ENCODE peak calls at places on chromosome 10, in five cellular contexts. One of them, this sample, is unnamed.

GRCh38 chr10:77763453-77764430 is 126.1 kb upstream of the KCNMA1 start:
- DNase-seq in neural progenitor cell: peak; percentile 22
- DNase-seq in PC-3: peak; percentile 52
- DNase-seq in fibroblast of lung: no peak
- DNase-seq in A549: no peak
- DNase-seq in this sample: no peak

GRCh38 chr10:1292611-1293021 is 236.4 kb downstream of the WDR37 start:
- DNase-seq in fibroblast of lung: no peak
- DNase-seq in A549: no peak
- DNase-seq in neural progenitor cell: peak; percentile 36
- DNase-seq in PC-3: no peak
- DNase-seq in this sample: no peak

GRCh38 chr10:15200626-15201025 is 32.1 kb upstream of the NMT2 start:
- DNase-seq in fibroblast of lung: peak; percentile 62
- DNase-seq in A549: peak; percentile 81
- DNase-seq in PC-3: peak; percentile 89
- DNase-seq in neural progenitor cell: no peak
- DNase-seq in this sample: no peak

GRCh38 chr10:74852406-74852805 is 26.0 kb downstream of the KAT6B start:
- DNase-seq in A549: no peak
- DNase-seq in fibroblast of lung: no peak
- DNase-seq in neural progenitor cell: no peak
- DNase-seq in PC-3: no peak
- DNase-seq in this sample: no peak

GRCh38 chr10:122249991-122250750 is 20.9 kb upstream of the BTBD16 start:
- DNase-seq in neural progenitor cell: no peak
- DNase-seq in fibroblast of lung: no peak
- DNase-seq in A549: no peak
- DNase-seq in PC-3: no peak
- DNase-seq in this sample: no peak

GRCh38 chr10:77989081-77989724 is 40.1 kb downstream of the POLR3A start:
- DNase-seq in fibroblast of lung: no peak
- DNase-seq in neural progenitor cell: no peak
- DNase-seq in PC-3: peak; percentile 86
- DNase-seq in A549: no peak
- DNase-seq in this sample: no peak

GRCh38 chr10:1230138-1230537 is 174.0 kb downstream of the WDR37 start:
- DNase-seq in PC-3: no peak
- DNase-seq in A549: no peak
- DNase-seq in fibroblast of lung: no peak
- DNase-seq in neural progenitor cell: peak; percentile 36
- DNase-seq in this sample: no peak

GRCh38 chr10:121497513-121497912 is 100.7 kb downstream of the FGFR2 start:
- DNase-seq in neural progenitor cell: no peak
- DNase-seq in PC-3: no peak
- DNase-seq in A549: no peak
- DNase-seq in fibroblast of lung: no peak
- DNase-seq in this sample: no peak

GRCh38 chr10:128536259-128536658 is 410.0 kb upstream of the MKI67 start:
- DNase-seq in A549: no peak
- DNase-seq in neural progenitor cell: no peak
- DNase-seq in fibroblast of lung: no peak
- DNase-seq in PC-3: no peak
- DNase-seq in this sample: no peak

GRCh38 chr10:91598211-91598981 is 34.5 kb downstream of the PPP1R3C start:
- DNase-seq in PC-3: peak; percentile 77
- DNase-seq in neural progenitor cell: no peak
- DNase-seq in fibroblast of lung: peak; percentile 92
- DNase-seq in A549: peak; percentile 91
- DNase-seq in this sample: no peak

GRCh38 chr10:89100680-89101079 is 106.4 kb downstream of the CH25H start:
- DNase-seq in PC-3: no peak
- DNase-seq in fibroblast of lung: peak; percentile 92
- DNase-seq in neural progenitor cell: no peak
- DNase-seq in A549: no peak
- DNase-seq in this sample: no peak
- H3K4me3 ChIP-seq in PC-3: no peak overlapping the region
- H3K4me3 ChIP-seq in fibroblast of lung: no peak overlapping the region
- H3K4me3 ChIP-seq in neural progenitor cell: no peak overlapping the region
- H3K4me3 ChIP-seq in A549: no peak overlapping the region
- H3K4me3 ChIP-seq in this sample: no peak overlapping the region

GRCh38 chr10:44192435-44192834 is 192.5 kb downstream of the CXCL12 start:
- DNase-seq in PC-3: no peak
- DNase-seq in neural progenitor cell: no peak
- DNase-seq in A549: no peak
- DNase-seq in fibroblast of lung: no peak
- DNase-seq in this sample: no peak
- H3K4me2 ChIP-seq in PC-3: no peak overlapping the region
- H3K4me2 ChIP-seq in neural progenitor cell: no peak overlapping the region
- H3K4me2 ChIP-seq in A549: no peak overlapping the region
- H3K4me2 ChIP-seq in fibroblast of lung: no peak overlapping the region
- H3K4me2 ChIP-seq in this sample: no peak overlapping the region

GRCh38 chr10:89664206-89664605 is 19.2 kb upstream of the PANK1 start:
- DNase-seq in fibroblast of lung: no peak
- DNase-seq in PC-3: no peak
- DNase-seq in A549: no peak
- DNase-seq in neural progenitor cell: no peak
- DNase-seq in this sample: no peak

GRCh38 chr10:89662596-89662995 is 17.6 kb upstream of the PANK1 start:
- DNase-seq in A549: no peak
- DNase-seq in fibroblast of lung: no peak
- DNase-seq in neural progenitor cell: no peak
- DNase-seq in PC-3: no peak
- DNase-seq in this sample: no peak

GRCh38 chr10:89666138-89666537 is 21.1 kb upstream of the PANK1 start:
- DNase-seq in PC-3: no peak
- DNase-seq in fibroblast of lung: no peak
- DNase-seq in neural progenitor cell: no peak
- DNase-seq in A549: no peak
- DNase-seq in this sample: no peak

GRCh38 chr10:89665302-89665701 is 20.3 kb upstream of the PANK1 start:
- DNase-seq in A549: no peak
- DNase-seq in fibroblast of lung: no peak
- DNase-seq in neural progenitor cell: no peak
- DNase-seq in PC-3: no peak
- DNase-seq in this sample: no peak

DNA sequence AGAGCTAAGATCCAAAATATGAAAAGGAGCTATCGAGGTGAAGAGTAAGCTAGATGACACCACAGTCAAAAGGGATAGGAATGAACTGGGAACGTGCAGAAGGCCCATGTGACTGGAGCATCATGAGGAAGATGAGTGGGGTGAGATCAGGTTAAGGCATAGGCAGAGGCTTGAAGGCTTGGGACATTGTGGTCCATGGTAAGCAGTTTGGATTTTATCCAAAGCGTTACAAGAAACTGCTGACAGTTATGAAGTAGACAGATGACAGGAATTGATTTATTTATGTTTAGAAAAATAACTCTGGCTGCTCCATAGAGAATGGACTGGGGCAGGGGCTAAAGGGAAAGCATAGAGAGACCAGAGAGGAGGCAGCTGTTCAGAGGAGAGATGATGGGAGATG is 18.1 kb upstream of the PANK1 start:
- DNase-seq in fibroblast of lung: peak; percentile 11
- DNase-seq in PC-3: no peak
- DNase-seq in A549: no peak
- DNase-seq in neural progenitor cell: no peak
- DNase-seq in this sample: no peak
- H3K27ac ChIP-seq in fibroblast of lung: no peak overlapping the region
- H3K27ac ChIP-seq in PC-3: no peak overlapping the region
- H3K27ac ChIP-seq in A549: no peak overlapping the region
- H3K27ac ChIP-seq in neural progenitor cell: no peak overlapping the region
- H3K27ac ChIP-seq in this sample: no peak overlapping the region

DNA sequence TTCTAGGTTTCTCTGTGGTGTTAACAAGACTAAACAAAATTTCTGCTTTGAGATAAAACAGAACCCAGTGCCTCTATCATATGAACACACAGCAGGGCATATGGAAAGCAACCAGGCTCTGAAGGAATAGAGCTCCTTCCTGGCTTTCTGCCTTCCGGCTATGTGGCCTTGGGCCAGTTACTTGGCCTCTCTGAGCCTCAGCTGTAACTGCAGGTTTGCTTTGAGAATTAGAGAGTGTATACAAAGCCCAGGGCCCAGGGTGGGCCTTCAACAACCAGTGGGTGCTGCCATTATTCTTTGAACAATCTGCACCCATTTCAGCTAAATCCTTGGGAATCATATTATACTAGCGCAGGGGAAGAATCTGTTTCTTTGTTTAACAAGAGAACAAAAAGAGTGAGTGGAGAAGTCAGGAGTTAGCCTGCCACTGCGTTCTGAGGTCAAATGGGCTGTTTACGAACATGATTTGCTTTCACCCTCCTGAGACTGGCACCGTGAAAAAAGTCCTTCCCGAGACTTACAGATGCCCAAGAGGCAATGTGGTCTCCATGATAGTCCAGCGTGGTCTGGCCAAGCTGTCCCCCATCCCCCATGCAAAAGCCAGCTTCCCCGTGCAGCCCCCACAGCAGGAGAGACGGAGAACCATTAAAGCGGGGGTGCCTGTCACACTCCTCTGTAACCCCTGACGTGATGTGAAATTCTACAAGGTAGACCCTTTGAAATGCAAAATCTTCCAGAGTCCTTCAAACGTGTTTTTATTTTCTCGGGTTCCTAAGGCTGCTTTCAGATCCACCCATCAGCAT is 4.9 kb downstream of the FAM53B start:
- DNase-seq in PC-3: no peak
- DNase-seq in A549: no peak
- DNase-seq in neural progenitor cell: peak; percentile 27
- DNase-seq in fibroblast of lung: no peak
- DNase-seq in this sample: no peak
- H3K4me3 ChIP-seq in PC-3: no peak overlapping the region
- H3K4me3 ChIP-seq in A549: no peak overlapping the region
- H3K4me3 ChIP-seq in neural progenitor cell: peak overlapping the region; percentile 24
- H3K4me3 ChIP-seq in fibroblast of lung: no peak overlapping the region
- H3K4me3 ChIP-seq in this sample: peak overlapping the region; percentile 95

GRCh38 chr10:33238643-33239042 is 95.8 kb downstream of the NRP1 start:
- DNase-seq in neural progenitor cell: no peak
- DNase-seq in A549: peak; percentile 82
- DNase-seq in PC-3: peak; percentile 100
- DNase-seq in fibroblast of lung: peak; percentile 66
- DNase-seq in this sample: no peak

GRCh38 chr10:33240265-33240664 is 94.2 kb downstream of the NRP1 start:
- DNase-seq in A549: no peak
- DNase-seq in neural progenitor cell: no peak
- DNase-seq in PC-3: no peak
- DNase-seq in fibroblast of lung: no peak
- DNase-seq in this sample: no peak

GRCh38 chr10:33239257-33239656 is 95.2 kb downstream of the NRP1 start:
- DNase-seq in neural progenitor cell: no peak
- DNase-seq in fibroblast of lung: no peak
- DNase-seq in A549: no peak
- DNase-seq in PC-3: peak; percentile 59
- DNase-seq in this sample: no peak

GRCh38 chr10:33240931-33241330 is 93.5 kb downstream of the NRP1 start:
- DNase-seq in PC-3: no peak
- DNase-seq in neural progenitor cell: no peak
- DNase-seq in fibroblast of lung: peak; percentile 54
- DNase-seq in A549: no peak
- DNase-seq in this sample: no peak

DNA sequence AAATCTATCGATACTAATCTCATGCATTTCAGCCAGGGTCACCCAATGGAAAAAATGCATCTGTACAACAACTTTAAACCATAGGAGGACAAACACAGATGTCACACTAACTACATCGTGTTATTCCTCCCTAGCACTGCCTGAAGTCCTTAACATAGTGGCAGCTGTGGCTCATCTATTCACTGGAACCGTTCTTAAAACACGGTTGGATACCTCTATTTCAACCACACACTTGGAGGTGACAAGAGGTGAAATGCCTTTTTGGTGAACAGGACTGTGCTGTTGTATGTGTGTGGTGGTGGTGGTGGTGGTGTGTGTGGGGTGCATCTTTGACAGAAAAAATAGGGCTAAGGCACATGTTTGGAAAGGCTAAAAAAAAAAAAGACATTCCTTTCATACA is 93.1 kb downstream of the NRP1 start:
- DNase-seq in fibroblast of lung: no peak
- DNase-seq in neural progenitor cell: no peak
- DNase-seq in PC-3: no peak
- DNase-seq in A549: no peak
- DNase-seq in this sample: no peak
- H3K4me2 ChIP-seq in fibroblast of lung: peak overlapping the region; percentile 19
- H3K4me2 ChIP-seq in neural progenitor cell: peak overlapping the region; percentile 9
- H3K4me2 ChIP-seq in PC-3: no peak overlapping the region
- H3K4me2 ChIP-seq in A549: peak overlapping the region; percentile 74
- H3K4me2 ChIP-seq in this sample: no peak overlapping the region

DNA sequence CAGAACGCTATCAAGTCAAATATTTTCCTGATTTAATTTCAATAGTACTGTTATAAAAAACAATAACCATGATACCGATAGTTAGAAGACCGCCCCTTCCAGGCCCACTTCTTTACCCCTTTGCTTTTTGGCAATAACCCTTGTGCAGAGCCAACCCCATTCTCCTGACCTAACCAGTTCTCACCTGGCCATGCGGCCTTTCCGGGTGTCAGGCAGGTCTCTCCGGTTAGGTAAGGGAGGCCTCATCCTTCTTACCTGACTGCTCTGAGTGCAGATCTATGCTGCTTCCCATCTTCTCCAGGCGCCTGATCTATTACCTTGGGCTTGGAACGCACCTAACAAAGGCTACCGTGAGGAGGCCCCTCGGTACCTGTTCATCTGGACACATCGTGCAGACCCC is 26.6 kb downstream of the ZMIZ1 start:
- DNase-seq in A549: no peak
- DNase-seq in PC-3: no peak
- DNase-seq in fibroblast of lung: no peak
- DNase-seq in neural progenitor cell: no peak
- DNase-seq in this sample: no peak
- H3K27ac ChIP-seq in A549: peak overlapping the region; percentile 82
- H3K27ac ChIP-seq in PC-3: no peak overlapping the region
- H3K27ac ChIP-seq in fibroblast of lung: no peak overlapping the region
- H3K27ac ChIP-seq in neural progenitor cell: no peak overlapping the region
- H3K27ac ChIP-seq in this sample: no peak overlapping the region

DNA sequence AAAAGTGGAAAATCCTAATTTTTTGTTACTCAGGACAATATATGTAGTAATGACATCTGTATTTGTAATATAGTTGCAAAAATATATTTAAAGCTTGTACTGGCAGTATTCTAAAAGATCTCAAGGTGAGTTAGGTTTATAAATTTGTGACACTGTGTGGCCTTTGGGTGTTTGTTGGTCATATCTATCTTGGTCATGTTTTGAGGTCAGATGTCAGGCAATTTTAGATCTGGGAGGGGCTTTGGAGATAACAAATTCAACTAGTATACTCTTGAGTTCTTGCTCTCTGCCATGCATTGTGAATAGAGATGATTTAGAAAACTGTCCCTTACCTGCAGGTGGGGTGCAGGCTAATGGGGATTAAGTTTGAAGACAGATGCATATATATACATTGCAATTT is 3.1 kb downstream of the TBC1D12 start:
- DNase-seq in fibroblast of lung: no peak
- DNase-seq in neural progenitor cell: no peak
- DNase-seq in A549: no peak
- DNase-seq in PC-3: no peak
- DNase-seq in this sample: no peak
- H3K4me3 ChIP-seq in fibroblast of lung: no peak overlapping the region
- H3K4me3 ChIP-seq in neural progenitor cell: no peak overlapping the region
- H3K4me3 ChIP-seq in A549: no peak overlapping the region
- H3K4me3 ChIP-seq in PC-3: peak overlapping the region; percentile 85
- H3K4me3 ChIP-seq in this sample: no peak overlapping the region

GRCh38 chr10:66234872-66235271 is 691.0 kb upstream of the LRRTM3 start:
- DNase-seq in PC-3: no peak
- DNase-seq in neural progenitor cell: peak; percentile 7
- DNase-seq in A549: no peak
- DNase-seq in fibroblast of lung: no peak
- DNase-seq in this sample: no peak
- H3K4me2 ChIP-seq in PC-3: no peak overlapping the region
- H3K4me2 ChIP-seq in neural progenitor cell: no peak overlapping the region
- H3K4me2 ChIP-seq in A549: no peak overlapping the region
- H3K4me2 ChIP-seq in fibroblast of lung: no peak overlapping the region
- H3K4me2 ChIP-seq in this sample: no peak overlapping the region

This sample was measured in OCI-LY7.